ENCODE peak calls at places on chromosome 13, in ten cellular contexts. J is iris pigment epithelial cell; T is stimulated activated CD4-positive, alpha-beta T cell treated with anti-CD3 and anti-CD28 coated beads, TNF-alpha, amount 100 ng/mL, for 4 hours; D is CD4-positive, CD25-positive, alpha-beta regulatory T cell; Y is ovary; Q is Calu3; X is progenitor cell of endocrine pancreas; I is D341Med; H is neural crest cell; E is OCI-M1. V is an unnamed sample.

GRCh38 chr13:70206671-70207070 is 98.4 kb upstream of the KLHL1 start:
- DNase-seq in D (no peak), E (no peak), T (no peak), Y (no peak), X (no peak), Q (no peak), I (no peak), H (no peak), J (no peak), V (no peak)

GRCh38 chr13:113952151-113952982 is 21.5 kb downstream of the C13orf46 start:
- DNase-seq in E (no peak), H (no peak), I (no peak), Q (no peak), Y (peak), J (no peak), D (no peak), X (no peak), T (no peak), V (no peak)

GRCh38 chr13:27481766-27482165 is 31.4 kb upstream of the MTIF3 start:
- DNase-seq in X (peak), I (peak), D (peak), H (peak), T (no peak), Y (peak), E (peak), J (peak), Q (peak), V (no peak)

GRCh38 chr13:97600438-97601080 is 166.6 kb downstream of the RAP2A start:
- DNase-seq in H (no peak), X (no peak), D (no peak), I (no peak), Q (no peak), E (peak), J (peak), Y (no peak), T (no peak), V (no peak)

GRCh38 chr13:72293206-72293605 is 426.2 kb upstream of the DACH1 start:
- DNase-seq in Y (no peak), D (no peak), E (no peak), X (no peak), I (no peak), T (no peak), J (no peak), H (no peak), Q (no peak), V (no peak)

GRCh38 chr13:84393981-84394625 is 511.8 kb upstream of the SLITRK1 start:
- DNase-seq in Q (no peak), X (no peak), J (no peak), T (no peak), D (no peak), E (no peak), H (no peak), Y (no peak), I (no peak), V (no peak)

GRCh38 chr13:46516624-46517318 is 36.2 kb upstream of the LRCH1 start:
- DNase-seq in D (no peak), E (no peak), Y (no peak), Q (no peak), T (no peak), J (no peak), H (no peak), I (no peak), X (no peak), V (no peak)

GRCh38 chr13:108218044-108218974 is at the start of gene ABHD13:
- DNase-seq in X (peak), E (peak), H (peak), D (peak), Y (peak), T (peak), Q (peak), I (peak), J (peak), V (peak)

GRCh38 chr13:97660488-97661086 is 226.6 kb downstream of the RAP2A start:
- DNase-seq in D (no peak), E (no peak), Q (no peak), X (no peak), H (no peak), J (no peak), I (no peak), T (no peak), Y (no peak), V (no peak)

GRCh38 chr13:99873141-99873540 is 98.4 kb downstream of the ZIC5 start:
- DNase-seq in T (no peak), X (no peak), J (no peak), H (no peak), Q (no peak), E (no peak), Y (no peak), D (no peak), I (no peak), V (no peak)

GRCh38 chr13:33092422-33092987 is 76.3 kb downstream of the KL start:
- DNase-seq in Q (no peak), Y (no peak), T (no peak), D (no peak), I (no peak), E (no peak), J (no peak), H (no peak), X (no peak), V (no peak)

GRCh38 chr13:71054358-71054757 is 812.6 kb downstream of the DACH1 start:
- DNase-seq in Y (no peak), T (no peak), D (no peak), X (no peak), I (no peak), E (peak), Q (no peak), H (no peak), J (no peak), V (no peak)

GRCh38 chr13:112233256-112233655 is 142.9 kb upstream of the SPACA7 start:
- DNase-seq in Y (no peak), H (no peak), J (no peak), T (no peak), Q (no peak), D (no peak), I (no peak), E (no peak), X (no peak), V (no peak)

GRCh38 chr13:75437582-75438318 is 44.2 kb downstream of the TBC1D4 start:
- DNase-seq in H (no peak), Q (no peak), E (peak), D (no peak), I (no peak), Y (no peak), J (peak), X (no peak), T (no peak), V (no peak)

GRCh38 chr13:46667687-46668281 is 114.8 kb downstream of the LRCH1 start:
- DNase-seq in H (no peak), I (no peak), J (peak), Q (no peak), Y (no peak), E (peak), X (no peak), T (no peak), D (peak), V (no peak)

GRCh38 chr13:46341112-46341711 is 45.8 kb downstream of the RUBCNL start:
- DNase-seq in E (no peak), H (no peak), X (no peak), T (no peak), Y (no peak), Q (no peak), D (no peak), J (peak), I (no peak), V (no peak)

GRCh38 chr13:112356190-112356589 is 20.0 kb upstream of the SPACA7 start:
- DNase-seq in E (no peak), H (no peak), I (no peak), X (no peak), J (no peak), D (no peak), T (no peak), Q (no peak), Y (no peak), V (no peak)

GRCh38 chr13:39538826-39539555 is 64.0 kb downstream of the LHFPL6 start:
- DNase-seq in Q (no peak), D (no peak), E (no peak), I (no peak), H (no peak), T (no peak), J (peak), X (no peak), Y (no peak), V (no peak)

GRCh38 chr13:79455331-79455730 is 25.6 kb upstream of the NDFIP2 start:
- DNase-seq in D (no peak), X (no peak), T (no peak), H (no peak), E (no peak), Q (no peak), Y (no peak), I (no peak), J (peak), V (no peak)

GRCh38 chr13:103007427-103007762 is 58.8 kb downstream of the SLC10A2 start:
- DNase-seq in I (no peak), X (no peak), T (no peak), J (no peak), D (no peak), Y (no peak), E (no peak), Q (no peak), H (no peak), V (no peak)

GRCh38 chr13:112172641-112173171 is 105.8 kb downstream of the SOX1 start:
- DNase-seq in I (no peak), Y (no peak), H (no peak), T (no peak), D (no peak), X (no peak), E (no peak), Q (no peak), J (no peak), V (no peak)

GRCh38 chr13:74305876-74306275 is 171.7 kb upstream of the KLF12 start:
- DNase-seq in T (no peak), H (no peak), J (no peak), Q (no peak), D (no peak), Y (no peak), I (no peak), E (peak), X (no peak), V (no peak)

GRCh38 chr13:30623392-30623791 is 5.7 kb downstream of the USPL1 start:
- DNase-seq in T (no peak), D (no peak), Y (no peak), E (no peak), X (no peak), Q (no peak), J (peak), H (no peak), I (no peak), V (no peak)